ENCODE peak calls at places on chromosomes 7 and 10, in ten cellular contexts. A, U, E, T, Y, Z, G, F, P and N are unnamed samples.

GRCh38 chr10:17562572-17562971 is 54.6 kb downstream of the HACD1 start:
- DNase-seq in A (no peak), U (no peak), E (peak), T (no peak), Y (no peak), Z (no peak), G (no peak), F (no peak), P (no peak), N (no peak)

GRCh38 chr7:91266067-91266930 is 2.1 kb downstream of the FZD1 start:
- DNase-seq in A (no peak), U (peak), E (no peak), T (no peak), Y (no peak), Z (no peak), G (no peak), F (no peak), P (no peak), N (no peak)

GRCh38 chr7:129719980-129720732 is 108.6 kb downstream of the NRF1 start:
- DNase-seq in A (no peak), U (no peak), E (no peak), T (no peak), Y (no peak), Z (no peak), G (no peak), F (no peak), P (no peak), N (no peak)

GRCh38 chr7:78953726-78954363 is 499.6 kb downstream of the MAGI2 start:
- DNase-seq in A (no peak), U (no peak), E (peak), T (no peak), Y (no peak), Z (no peak), G (no peak), F (no peak), P (no peak), N (no peak)

GRCh38 chr7:33757563-33758165 is 147.7 kb upstream of the BMPER start:
- DNase-seq in A (peak), U (no peak), E (peak), T (no peak), Y (peak), Z (peak), G (peak), F (peak), P (no peak), N (no peak)

GRCh38 chr10:131474426-131474825 is 162.9 kb upstream of the TCERG1L start:
- DNase-seq in A (no peak), U (no peak), E (no peak), T (no peak), Y (no peak), Z (no peak), G (no peak), F (no peak), P (no peak), N (no peak)

GRCh38 chr10:132540456-132540855 is 2.9 kb downstream of the INPP5A start:
- DNase-seq in A (no peak), U (peak), E (peak), T (no peak), Y (no peak), Z (no peak), G (no peak), F (peak), P (peak), N (no peak)

GRCh38 chr10:104614245-104614831 is 26.8 kb upstream of the SORCS3 start:
- DNase-seq in A (peak), U (no peak), E (no peak), T (no peak), Y (peak), Z (peak), G (peak), F (peak), P (no peak), N (no peak)

GRCh38 chr10:70584366-70584765 is 18.2 kb downstream of the PRF1 start:
- DNase-seq in A (no peak), U (no peak), E (no peak), T (no peak), Y (no peak), Z (no peak), G (no peak), F (no peak), P (no peak), N (no peak)

GRCh38 chr10:33306756-33307519 is 27.5 kb downstream of the NRP1 start:
- DNase-seq in A (no peak), U (no peak), E (peak), T (no peak), Y (no peak), Z (no peak), G (no peak), F (no peak), P (no peak), N (no peak)

GRCh38 chr7:140048138-140048537 is 14.6 kb downstream of the PARP12 start:
- DNase-seq in A (no peak), U (no peak), E (no peak), T (no peak), Y (no peak), Z (no peak), G (no peak), F (no peak), P (no peak), N (no peak)

GRCh38 chr10:94281654-94282053 is 81.1 kb downstream of the NOC3L start:
- DNase-seq in A (no peak), U (no peak), E (no peak), T (no peak), Y (no peak), Z (no peak), G (no peak), F (no peak), P (no peak), N (no peak)

GRCh38 chr7:45088821-45089313 is at the start of gene NACAD:
- DNase-seq in A (no peak), U (peak), E (no peak), T (peak), Y (peak), Z (peak), G (no peak), F (no peak), P (no peak), N (no peak)

GRCh38 chr7:11570922-11571550 is 261.0 kb downstream of the THSD7A start:
- DNase-seq in A (no peak), U (no peak), E (no peak), T (no peak), Y (no peak), Z (no peak), G (no peak), F (no peak), P (no peak), N (no peak)